ENCODE peak calls at places on chromosomes 2 and 18, in seven cellular contexts. One of them, this sample, is unnamed.

GRCh38 chr2:68807821-68808266 is 63.4 kb downstream of the BMP10 start:
- DNase-seq in cardiac septum: no peak
- DNase-seq in kidney tubule cell: no peak
- DNase-seq in posterior cingulate gyrus: no peak
- DNase-seq in heart right ventricle: no peak
- DNase-seq in nucleus accumbens: no peak
- DNase-seq in A172: peak
- DNase-seq in this sample: peak

GRCh38 chr2:54613794-54614257 is 109.6 kb upstream of the EML6 start:
- DNase-seq in cardiac septum: no peak
- DNase-seq in kidney tubule cell: peak
- DNase-seq in posterior cingulate gyrus: no peak
- DNase-seq in heart right ventricle: no peak
- DNase-seq in nucleus accumbens: no peak
- DNase-seq in A172: peak
- DNase-seq in this sample: no peak

GRCh38 chr2:225937625-225938024 is 538.1 kb downstream of the NYAP2 start:
- DNase-seq in cardiac septum: no peak
- DNase-seq in kidney tubule cell: peak
- DNase-seq in posterior cingulate gyrus: no peak
- DNase-seq in heart right ventricle: no peak
- DNase-seq in nucleus accumbens: no peak
- DNase-seq in A172: peak
- DNase-seq in this sample: no peak

GRCh38 chr2:164868563-164869419 is 27.2 kb upstream of the COBLL1 start:
- DNase-seq in cardiac septum: no peak
- DNase-seq in kidney tubule cell: no peak
- DNase-seq in posterior cingulate gyrus: no peak
- DNase-seq in heart right ventricle: no peak
- DNase-seq in nucleus accumbens: no peak
- DNase-seq in A172: no peak
- DNase-seq in this sample: no peak

GRCh38 chr2:229779650-229780049 is 65.3 kb upstream of the DNER start:
- DNase-seq in cardiac septum: no peak
- DNase-seq in kidney tubule cell: peak
- DNase-seq in posterior cingulate gyrus: no peak
- DNase-seq in heart right ventricle: no peak
- DNase-seq in nucleus accumbens: no peak
- DNase-seq in A172: no peak
- DNase-seq in this sample: no peak

GRCh38 chr2:105104208-105104731 is 66.4 kb downstream of the MRPS9 start:
- DNase-seq in cardiac septum: no peak
- DNase-seq in kidney tubule cell: peak
- DNase-seq in posterior cingulate gyrus: no peak
- DNase-seq in heart right ventricle: no peak
- DNase-seq in nucleus accumbens: no peak
- DNase-seq in A172: peak
- DNase-seq in this sample: no peak

GRCh38 chr2:200422532-200423262 is 87.2 kb downstream of the KCTD18 start:
- DNase-seq in cardiac septum: no peak
- DNase-seq in kidney tubule cell: no peak
- DNase-seq in posterior cingulate gyrus: no peak
- DNase-seq in heart right ventricle: no peak
- DNase-seq in nucleus accumbens: no peak
- DNase-seq in A172: no peak
- DNase-seq in this sample: no peak

GRCh38 chr2:99940963-99941362 is 201.4 kb downstream of the AFF3 start:
- DNase-seq in cardiac septum: no peak
- DNase-seq in kidney tubule cell: peak
- DNase-seq in posterior cingulate gyrus: no peak
- DNase-seq in heart right ventricle: peak
- DNase-seq in nucleus accumbens: no peak
- DNase-seq in A172: peak
- DNase-seq in this sample: peak

GRCh38 chr2:237319887-237320286 is 94.1 kb downstream of the COL6A3 start:
- DNase-seq in cardiac septum: no peak
- DNase-seq in kidney tubule cell: no peak
- DNase-seq in posterior cingulate gyrus: no peak
- DNase-seq in heart right ventricle: no peak
- DNase-seq in nucleus accumbens: no peak
- DNase-seq in A172: no peak
- DNase-seq in this sample: no peak

GRCh38 chr2:70360661-70361316 is 58.9 kb upstream of the FAM136A start:
- DNase-seq in cardiac septum: no peak
- DNase-seq in kidney tubule cell: no peak
- DNase-seq in posterior cingulate gyrus: no peak
- DNase-seq in heart right ventricle: no peak
- DNase-seq in nucleus accumbens: no peak
- DNase-seq in A172: peak
- DNase-seq in this sample: no peak

GRCh38 chr2:226020179-226020578 is 620.7 kb downstream of the NYAP2 start:
- DNase-seq in cardiac septum: no peak
- DNase-seq in kidney tubule cell: no peak
- DNase-seq in posterior cingulate gyrus: no peak
- DNase-seq in heart right ventricle: no peak
- DNase-seq in nucleus accumbens: no peak
- DNase-seq in A172: no peak
- DNase-seq in this sample: no peak

GRCh38 chr18:11251229-11251890 is 102.0 kb upstream of the PIEZO2 start:
- DNase-seq in cardiac septum: no peak
- DNase-seq in kidney tubule cell: peak
- DNase-seq in posterior cingulate gyrus: no peak
- DNase-seq in heart right ventricle: no peak
- DNase-seq in nucleus accumbens: no peak
- DNase-seq in A172: no peak
- DNase-seq in this sample: no peak

GRCh38 chr2:152585830-152586484 is 131.3 kb downstream of the PRPF40A start:
- DNase-seq in cardiac septum: no peak
- DNase-seq in kidney tubule cell: peak
- DNase-seq in posterior cingulate gyrus: no peak
- DNase-seq in heart right ventricle: no peak
- DNase-seq in nucleus accumbens: no peak
- DNase-seq in A172: peak
- DNase-seq in this sample: no peak

GRCh38 chr2:237968048-237968862 is 1.4 kb downstream of the UBE2F start:
- DNase-seq in cardiac septum: no peak
- DNase-seq in kidney tubule cell: peak
- DNase-seq in posterior cingulate gyrus: peak
- DNase-seq in heart right ventricle: peak
- DNase-seq in nucleus accumbens: peak
- DNase-seq in A172: peak
- DNase-seq in this sample: no peak

GRCh38 chr2:172276961-172277360 is 150.4 kb upstream of the ITGA6 start:
- DNase-seq in cardiac septum: no peak
- DNase-seq in kidney tubule cell: no peak
- DNase-seq in posterior cingulate gyrus: no peak
- DNase-seq in heart right ventricle: no peak
- DNase-seq in nucleus accumbens: no peak
- DNase-seq in A172: no peak
- DNase-seq in this sample: no peak

GRCh38 chr2:67446504-67446911 is 49.4 kb downstream of the ETAA1 start:
- DNase-seq in cardiac septum: no peak
- DNase-seq in kidney tubule cell: peak
- DNase-seq in posterior cingulate gyrus: no peak
- DNase-seq in heart right ventricle: no peak
- DNase-seq in nucleus accumbens: no peak
- DNase-seq in A172: peak
- DNase-seq in this sample: no peak

GRCh38 chr2:15782009-15782751 is 158.2 kb upstream of the MYCN start:
- DNase-seq in cardiac septum: peak
- DNase-seq in kidney tubule cell: peak
- DNase-seq in posterior cingulate gyrus: no peak
- DNase-seq in heart right ventricle: no peak
- DNase-seq in nucleus accumbens: no peak
- DNase-seq in A172: no peak
- DNase-seq in this sample: no peak

GRCh38 chr2:213609570-213610170 is 325.4 kb downstream of the SPAG16 start:
- DNase-seq in cardiac septum: no peak
- DNase-seq in kidney tubule cell: no peak
- DNase-seq in posterior cingulate gyrus: no peak
- DNase-seq in heart right ventricle: no peak
- DNase-seq in nucleus accumbens: no peak
- DNase-seq in A172: no peak
- DNase-seq in this sample: no peak

GRCh38 chr18:79422022-79422782 is 26.5 kb downstream of the NFATC1 start:
- DNase-seq in cardiac septum: no peak
- DNase-seq in kidney tubule cell: no peak
- DNase-seq in posterior cingulate gyrus: no peak
- DNase-seq in heart right ventricle: no peak
- DNase-seq in nucleus accumbens: no peak
- DNase-seq in A172: peak
- DNase-seq in this sample: no peak

GRCh38 chr18:13387856-13388548 is 169.4 kb downstream of the LDLRAD4 start:
- DNase-seq in cardiac septum: peak
- DNase-seq in kidney tubule cell: no peak
- DNase-seq in posterior cingulate gyrus: no peak
- DNase-seq in heart right ventricle: no peak
- DNase-seq in nucleus accumbens: no peak
- DNase-seq in A172: peak
- DNase-seq in this sample: no peak

GRCh38 chr18:54127759-54128378 is 96.6 kb downstream of the MBD2 start:
- DNase-seq in cardiac septum: no peak
- DNase-seq in kidney tubule cell: peak
- DNase-seq in posterior cingulate gyrus: peak
- DNase-seq in heart right ventricle: peak
- DNase-seq in nucleus accumbens: no peak
- DNase-seq in A172: peak
- DNase-seq in this sample: no peak

GRCh38 chr18:74040459-74041332 is 106.9 kb downstream of the FBXO15 start:
- DNase-seq in cardiac septum: no peak
- DNase-seq in kidney tubule cell: peak
- DNase-seq in posterior cingulate gyrus: no peak
- DNase-seq in heart right ventricle: no peak
- DNase-seq in nucleus accumbens: no peak
- DNase-seq in A172: no peak
- DNase-seq in this sample: peak

GRCh38 chr2:232315049-232315922 is 63.3 kb upstream of the ALPP start:
- DNase-seq in cardiac septum: peak
- DNase-seq in kidney tubule cell: peak
- DNase-seq in posterior cingulate gyrus: peak
- DNase-seq in heart right ventricle: peak
- DNase-seq in nucleus accumbens: peak
- DNase-seq in A172: peak
- DNase-seq in this sample: peak

GRCh38 chr2:23377772-23378171 is 7.2 kb upstream of the KLHL29 start:
- DNase-seq in cardiac septum: no peak
- DNase-seq in kidney tubule cell: peak
- DNase-seq in posterior cingulate gyrus: no peak
- DNase-seq in heart right ventricle: no peak
- DNase-seq in nucleus accumbens: no peak
- DNase-seq in A172: no peak
- DNase-seq in this sample: no peak

GRCh38 chr2:127067620-127068350 is 39.2 kb downstream of the BIN1 start:
- DNase-seq in cardiac septum: no peak
- DNase-seq in kidney tubule cell: peak
- DNase-seq in posterior cingulate gyrus: peak
- DNase-seq in heart right ventricle: peak
- DNase-seq in nucleus accumbens: no peak
- DNase-seq in A172: peak
- DNase-seq in this sample: peak

GRCh38 chr2:56448403-56448998 is 264.7 kb downstream of the CCDC85A start:
- DNase-seq in cardiac septum: no peak
- DNase-seq in kidney tubule cell: peak
- DNase-seq in posterior cingulate gyrus: no peak
- DNase-seq in heart right ventricle: no peak
- DNase-seq in nucleus accumbens: no peak
- DNase-seq in A172: peak
- DNase-seq in this sample: no peak

GRCh38 chr2:64873472-64873924 is 115.7 kb upstream of the SLC1A4 start:
- DNase-seq in cardiac septum: peak
- DNase-seq in kidney tubule cell: peak
- DNase-seq in posterior cingulate gyrus: peak
- DNase-seq in heart right ventricle: peak
- DNase-seq in nucleus accumbens: no peak
- DNase-seq in A172: peak
- DNase-seq in this sample: peak

GRCh38 chr2:15407666-15408065 is 153.5 kb downstream of the NBAS start:
- DNase-seq in cardiac septum: no peak
- DNase-seq in kidney tubule cell: no peak
- DNase-seq in posterior cingulate gyrus: no peak
- DNase-seq in heart right ventricle: no peak
- DNase-seq in nucleus accumbens: no peak
- DNase-seq in A172: no peak
- DNase-seq in this sample: no peak

GRCh38 chr2:130241041-130241707 is 42.9 kb upstream of the TUBA3E start:
- DNase-seq in cardiac septum: no peak
- DNase-seq in kidney tubule cell: peak
- DNase-seq in posterior cingulate gyrus: no peak
- DNase-seq in heart right ventricle: no peak
- DNase-seq in nucleus accumbens: no peak
- DNase-seq in A172: peak
- DNase-seq in this sample: no peak

GRCh38 chr2:186060744-186061143 is 322.1 kb downstream of the FSIP2 start:
- DNase-seq in cardiac septum: no peak
- DNase-seq in kidney tubule cell: no peak
- DNase-seq in posterior cingulate gyrus: no peak
- DNase-seq in heart right ventricle: no peak
- DNase-seq in nucleus accumbens: no peak
- DNase-seq in A172: no peak
- DNase-seq in this sample: no peak

GRCh38 chr2:152611458-152612231 is 105.6 kb downstream of the PRPF40A start:
- DNase-seq in cardiac septum: no peak
- DNase-seq in kidney tubule cell: peak
- DNase-seq in posterior cingulate gyrus: no peak
- DNase-seq in heart right ventricle: peak
- DNase-seq in nucleus accumbens: no peak
- DNase-seq in A172: peak
- DNase-seq in this sample: peak